ENCODE peak calls at places on chromosomes 4 and X, in seven cellular contexts. Q, T, P, G, A, W and E are unnamed samples.
A peak's percentile ranks its signal among the peaks of the same experiment; 100 is the strongest.

GRCh38 chrX:86241547-86241946 is 93.3 kb downstream of the DACH2 start:
- DNase-seq in Q (no peak), T (no peak), P (no peak), G (no peak), A (no peak), W (no peak), E (no peak)

GRCh38 chr4:151675366-151676060 is 85.3 kb downstream of the GATB start:
- DNase-seq in Q (no peak), T (no peak), P (no peak), G (peak; percentile 43), A (peak; percentile 90), W (no peak), E (no peak)

GRCh38 chr4:32864713-32865351 is 2144.7 kb downstream of the PCDH7 start:
- DNase-seq in Q (no peak), T (no peak), P (no peak), G (no peak), A (no peak), W (no peak), E (no peak)

GRCh38 chr4:38055566-38055965 is 95.4 kb downstream of the PTTG2 start:
- DNase-seq in Q (no peak), T (no peak), P (no peak), G (peak; percentile 37), A (peak; percentile 81), W (no peak), E (no peak)

GRCh38 chrX:98029861-98030260 is 1146.2 kb downstream of the RPA4 start:
- DNase-seq in Q (no peak), T (no peak), P (no peak), G (no peak), A (no peak), W (no peak), E (no peak)

GRCh38 chr4:107850438-107850837 is 25.7 kb downstream of the SGMS2 start:
- DNase-seq in Q (no peak), T (no peak), P (no peak), G (no peak), A (no peak), W (no peak), E (no peak)

GRCh38 chrX:149456476-149457245 is 48.4 kb downstream of the IDS start:
- DNase-seq in Q (no peak), T (no peak), P (no peak), G (no peak), A (no peak), W (no peak), E (no peak)

GRCh38 chr4:78002260-78002659 is 54.9 kb upstream of the FRAS1 start:
- DNase-seq in Q (no peak), T (no peak), P (no peak), G (no peak), A (no peak), W (no peak), E (no peak)

GRCh38 chr4:183362916-183363542 is 40.8 kb upstream of the CLDN24 start:
- DNase-seq in Q (no peak), T (no peak), P (no peak), G (no peak), A (peak; percentile 41), W (no peak), E (no peak)

GRCh38 chr4:24519649-24520048 is 64.7 kb downstream of the DHX15 start:
- DNase-seq in Q (no peak), T (no peak), P (no peak), G (no peak), A (no peak), W (no peak), E (no peak)

GRCh38 chrX:15686818-15687685 is 22.4 kb upstream of the CLTRN start:
- DNase-seq in Q (peak; percentile 64), T (peak; percentile 41), P (peak; percentile 37), G (peak; percentile 63), A (peak; percentile 54), W (peak; percentile 65), E (no peak)

GRCh38 chrX:71873459-71873833 is 37.2 kb upstream of the NHSL2 start:
- DNase-seq in Q (no peak), T (no peak), P (no peak), G (no peak), A (no peak), W (no peak), E (no peak)

GRCh38 chrX:111585337-111585736 is 73.9 kb downstream of the SERTM2 start:
- DNase-seq in Q (no peak), T (no peak), P (no peak), G (no peak), A (no peak), W (no peak), E (no peak)

GRCh38 chr4:189090174-189090814 is 850.4 kb upstream of the FRG1 start:
- DNase-seq in Q (no peak), T (no peak), P (no peak), G (peak; percentile 40), A (no peak), W (no peak), E (no peak)

GRCh38 chr4:98728433-98728832 is 70.0 kb upstream of the TSPAN5 start:
- DNase-seq in Q (no peak), T (no peak), P (peak; percentile 7), G (peak; percentile 37), A (no peak), W (no peak), E (no peak)

GRCh38 chr4:3313139-3313538 is 20.3 kb downstream of the RGS12 start:
- DNase-seq in Q (no peak), T (no peak), P (no peak), G (no peak), A (no peak), W (no peak), E (no peak)
- H3K4me3 ChIP-seq in Q (no peak overlapping the region), T (no peak overlapping the region), P (no peak overlapping the region), G (no peak overlapping the region), A (no peak overlapping the region), W (no peak overlapping the region), E (no peak overlapping the region)

DNA sequence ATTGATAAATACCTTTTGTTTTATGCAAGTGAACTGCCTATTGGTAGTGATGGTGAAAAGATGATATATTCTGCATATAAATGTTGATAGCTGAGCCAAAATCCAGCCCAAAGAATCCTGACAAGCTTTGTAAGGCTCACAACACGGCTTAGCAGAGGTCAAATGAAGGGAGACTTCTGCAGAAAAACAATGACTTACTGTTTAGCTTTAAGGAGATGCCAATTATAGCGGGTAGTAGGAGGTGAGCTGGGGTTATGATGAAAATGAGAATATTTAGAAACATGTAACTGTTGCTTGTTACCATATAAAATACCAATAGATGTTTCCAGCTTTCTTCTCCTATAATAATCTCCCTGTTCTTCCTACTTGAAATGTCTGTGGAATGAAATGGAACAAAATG is 97.1 kb downstream of the AFF1 start:
- DNase-seq in Q (no peak), T (no peak), P (no peak), G (no peak), A (no peak), W (no peak), E (no peak)
- H3K27ac ChIP-seq in Q (peak overlapping the region; percentile 79), T (peak overlapping the region; percentile 89), P (no peak overlapping the region), G (peak overlapping the region; percentile 73), A (no peak overlapping the region), W (no peak overlapping the region), E (peak overlapping the region; percentile 71)

GRCh38 chr4:53920883-53921282 is 143.5 kb downstream of the CHIC2 start:
- DNase-seq in Q (no peak), T (no peak), P (no peak), G (no peak), A (no peak), W (no peak), E (no peak)

GRCh38 chr4:53923921-53924320 is 140.5 kb downstream of the CHIC2 start:
- DNase-seq in Q (no peak), T (no peak), P (no peak), G (no peak), A (no peak), W (no peak), E (no peak)

GRCh38 chr4:53919605-53920004 is 144.8 kb downstream of the CHIC2 start:
- DNase-seq in Q (no peak), T (no peak), P (no peak), G (no peak), A (no peak), W (no peak), E (no peak)

GRCh38 chr4:53920116-53920515 is 144.3 kb downstream of the CHIC2 start:
- DNase-seq in Q (no peak), T (no peak), P (no peak), G (no peak), A (no peak), W (no peak), E (no peak)

DNA sequence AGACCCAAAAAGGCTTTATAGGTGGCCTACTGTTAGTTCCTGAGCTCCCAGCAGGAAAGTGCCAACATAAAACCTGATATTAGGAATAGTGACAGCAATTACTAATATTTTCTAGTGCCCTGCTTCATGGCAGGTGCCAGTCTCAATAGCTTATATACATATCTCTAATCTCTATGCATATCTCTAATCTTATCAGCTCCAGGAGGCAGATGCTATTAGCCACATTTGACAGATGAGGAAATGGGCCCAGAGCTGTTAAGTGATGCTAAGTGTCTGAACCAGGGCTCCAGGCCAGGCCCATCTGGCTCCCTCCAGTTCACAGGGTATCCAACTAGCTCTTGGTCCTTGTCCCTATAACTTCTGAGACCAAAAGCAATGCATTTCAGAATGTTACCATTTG is 142.5 kb downstream of the CHIC2 start:
- DNase-seq in Q (no peak), T (no peak), P (no peak), G (no peak), A (no peak), W (no peak), E (no peak)
- H3K27me3 ChIP-seq in Q (no peaks in the 10 kb centered on the region), T (no peaks in the 10 kb centered on the region), P (no peaks in the 10 kb centered on the region), G (no peaks in the 10 kb centered on the region), A (peaks cover 80% of the 10 kb centered on the region), W (no peaks in the 10 kb centered on the region), E (no peaks in the 10 kb centered on the region)

DNA sequence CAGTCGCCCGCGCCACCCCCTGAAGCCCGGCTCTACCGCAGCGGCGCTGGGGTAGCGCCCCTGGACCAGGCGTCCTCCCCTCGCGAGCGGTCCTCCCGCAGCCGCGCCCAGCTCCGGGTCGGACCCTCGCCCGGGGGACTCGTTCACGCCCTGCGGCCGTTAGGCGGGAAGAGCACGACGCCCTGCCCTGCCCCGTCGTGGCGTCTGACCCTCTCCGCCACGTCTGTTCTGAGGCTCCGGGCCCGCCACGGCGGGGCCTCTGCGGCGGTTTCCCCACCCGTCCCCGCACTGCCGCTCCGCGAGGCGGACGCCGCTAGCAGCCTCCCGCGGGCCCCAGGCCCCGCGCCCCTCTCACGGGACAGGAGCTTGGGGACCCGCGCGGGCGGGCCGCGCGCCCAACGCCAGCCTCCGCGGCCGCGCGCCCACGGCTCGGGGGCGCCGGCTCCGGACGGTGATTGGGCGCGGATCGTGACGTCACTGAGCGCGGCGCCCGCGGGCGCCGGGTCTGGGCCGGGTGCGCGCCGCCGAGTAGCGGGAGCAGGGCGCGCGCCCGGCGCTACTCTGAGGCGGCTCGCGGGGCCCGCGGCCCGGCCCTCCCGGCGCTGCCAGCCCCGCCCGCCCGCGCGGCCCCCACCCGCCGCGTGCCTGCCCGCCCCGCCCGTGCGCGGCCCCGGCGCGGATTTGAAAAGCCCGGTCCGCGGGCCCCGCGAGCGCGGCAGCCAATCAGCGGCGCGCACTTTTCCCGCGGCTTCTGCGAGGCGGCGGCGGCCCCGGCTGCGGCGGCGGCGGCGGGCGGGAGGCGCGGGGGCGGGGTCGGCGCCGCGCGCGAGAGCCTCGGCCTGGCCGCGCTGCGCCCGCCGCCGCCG is at the start of gene NSD2:
- DNase-seq in Q (peak; percentile 87), T (peak; percentile 91), P (peak; percentile 86), G (peak; percentile 98), A (peak; percentile 89), W (peak; percentile 85), E (peak; percentile 27)
- H3K4me3 ChIP-seq in Q (peak within 1 kb of the TSS; percentile 88), T (peak within 1 kb of the TSS; percentile 93), P (peak within 1 kb of the TSS; percentile 98), G (peak within 1 kb of the TSS; percentile 79), A (peak within 1 kb of the TSS; percentile 64), W (peak within 1 kb of the TSS; percentile 81), E (peak within 1 kb of the TSS; percentile 96)